ENCODE peak calls at places on chromosomes 11 and 22, in seven cellular contexts. V, C, Q, W, L, D and G are unnamed samples.

GRCh38 chr22:43110927-43111623 is 525 bp downstream of the BIK start:
- DNase-seq in V (no peak), C (no peak), Q (peak; percentile 22), W (no peak), L (no peak), D (no peak), G (no peak)

GRCh38 chr22:26763633-26764295 is 106.4 kb downstream of the MIAT start:
- DNase-seq in V (no peak), C (no peak), Q (no peak), W (no peak), L (no peak), D (peak; percentile 42), G (no peak)

GRCh38 chr11:97615541-97615940 is 1225.7 kb downstream of the JRKL start:
- DNase-seq in V (no peak), C (no peak), Q (no peak), W (no peak), L (no peak), D (no peak), G (no peak)

GRCh38 chr11:47394322-47395224 is 13.8 kb upstream of the SLC39A13 start:
- DNase-seq in V (no peak), C (peak; percentile 65), Q (peak; percentile 65), W (no peak), L (peak; percentile 92), D (no peak), G (no peak)

GRCh38 chr11:126152586-126152985 is 58.9 kb downstream of the RPUSD4 start:
- DNase-seq in V (no peak), C (no peak), Q (no peak), W (no peak), L (no peak), D (no peak), G (no peak)

GRCh38 chr11:76206327-76207081 is at the start of gene WNT11:
- DNase-seq in V (peak; percentile 10), C (no peak), Q (peak; percentile 32), W (no peak), L (peak; percentile 23), D (no peak), G (no peak)

GRCh38 chr11:68302256-68303054 is 9.9 kb upstream of the LRP5 start:
- DNase-seq in V (no peak), C (no peak), Q (no peak), W (no peak), L (no peak), D (peak; percentile 65), G (no peak)

GRCh38 chr11:4202749-4203148 is 108.2 kb downstream of the RRM1 start:
- DNase-seq in V (no peak), C (no peak), Q (no peak), W (no peak), L (no peak), D (no peak), G (no peak)

GRCh38 chr22:45524157-45524556 is 21.5 kb downstream of the FBLN1 start:
- DNase-seq in V (no peak), C (no peak), Q (no peak), W (no peak), L (no peak), D (no peak), G (no peak)

GRCh38 chr22:38719196-38719595 is 13.5 kb downstream of the GTPBP1 start:
- DNase-seq in V (no peak), C (no peak), Q (no peak), W (no peak), L (no peak), D (no peak), G (no peak)

GRCh38 chr11:121249039-121249663 is 43.4 kb upstream of the SC5D start:
- DNase-seq in V (peak; percentile 62), C (no peak), Q (no peak), W (no peak), L (no peak), D (peak; percentile 53), G (no peak)

GRCh38 chr11:1055990-1056771 is 18.5 kb upstream of the MUC2 start:
- DNase-seq in V (no peak), C (no peak), Q (no peak), W (no peak), L (no peak), D (no peak), G (no peak)

GRCh38 chr22:41201146-41201545 is 4.0 kb upstream of the L3MBTL2 start:
- DNase-seq in V (no peak), C (no peak), Q (no peak), W (no peak), L (peak; percentile 7), D (no peak), G (no peak)

GRCh38 chr22:22909605-22910271 is 22.1 kb downstream of the IGLL5 start:
- DNase-seq in V (no peak), C (no peak), Q (no peak), W (no peak), L (no peak), D (no peak), G (no peak)

GRCh38 chr11:20000393-20001134 is 159.7 kb downstream of the DBX1 start:
- DNase-seq in V (peak; percentile 50), C (no peak), Q (no peak), W (peak; percentile 45), L (no peak), D (no peak), G (no peak)

GRCh38 chr11:2266586-2267305 is 3.6 kb downstream of the ASCL2 start:
- DNase-seq in V (no peak), C (no peak), Q (no peak), W (no peak), L (no peak), D (no peak), G (no peak)

GRCh38 chr11:101435406-101435805 is 148.4 kb downstream of the TRPC6 start:
- DNase-seq in V (no peak), C (no peak), Q (no peak), W (no peak), L (no peak), D (no peak), G (no peak)

GRCh38 chr11:106619320-106619990 is 398.8 kb downstream of the GUCY1A2 start:
- DNase-seq in V (no peak), C (no peak), Q (no peak), W (no peak), L (no peak), D (no peak), G (no peak)

GRCh38 chr11:60485987-60486386 is 6.6 kb upstream of the MS4A12 start:
- DNase-seq in V (no peak), C (no peak), Q (no peak), W (no peak), L (peak; percentile 55), D (no peak), G (no peak)

GRCh38 chr11:120521176-120521575 is 9.6 kb downstream of the GRIK4 start:
- DNase-seq in V (no peak), C (no peak), Q (no peak), W (no peak), L (no peak), D (no peak), G (no peak)

GRCh38 chr22:17131686-17132085 is 10.5 kb upstream of the TMEM121B start:
- DNase-seq in V (no peak), C (no peak), Q (no peak), W (peak; percentile 45), L (no peak), D (no peak), G (no peak)

GRCh38 chr11:55497068-55497467 is 57.2 kb upstream of the OR4C15 start:
- DNase-seq in V (no peak), C (no peak), Q (no peak), W (no peak), L (no peak), D (no peak), G (no peak)

GRCh38 chr22:45077286-45077685 is 67.5 kb upstream of the PHF21B start:
- DNase-seq in V (no peak), C (no peak), Q (no peak), W (no peak), L (no peak), D (no peak), G (no peak)

GRCh38 chr11:115500547-115501503 is 3.4 kb downstream of the CADM1 start:
- DNase-seq in V (peak; percentile 87), C (no peak), Q (no peak), W (peak; percentile 57), L (no peak), D (no peak), G (no peak)

GRCh38 chr22:21009638-21010425 is 5.1 kb upstream of the P2RX6 start:
- DNase-seq in V (no peak), C (no peak), Q (no peak), W (no peak), L (peak; percentile 46), D (peak; percentile 49), G (no peak)